ENCODE peak calls at places on chromosomes 7 and 10, in four cellular contexts. Z is neuronal stem cell, C is fibroblast of lung, B is HCT116. V is an unnamed sample.

GRCh38 chr10:5354068-5354467 is 10.7 kb upstream of the UCN3 start:
- DNase-seq in C (no peak), Z (no peak), B (no peak), V (no peak)

GRCh38 chr10:9301148-9301547 is 1246.7 kb downstream of the GATA3 start:
- DNase-seq in Z (no peak), B (no peak), C (no peak), V (peak)

GRCh38 chr10:98030093-98030821 is at the start of gene CRTAC1:
- DNase-seq in C (peak), Z (peak), B (no peak), V (peak)

GRCh38 chr7:66142334-66142733 is 27.7 kb downstream of the CRCP start:
- DNase-seq in Z (no peak), B (no peak), C (no peak), V (no peak)

GRCh38 chr10:3482200-3482993 is 302.6 kb downstream of the KLF6 start:
- DNase-seq in B (peak), Z (peak), C (peak), V (peak)

GRCh38 chr7:107643407-107643806 is 17.2 kb upstream of the SLC26A4 start:
- DNase-seq in Z (no peak), B (peak), C (peak), V (no peak)

GRCh38 chr10:24857001-24857695 is 95.3 kb downstream of the PRTFDC1 start:
- DNase-seq in C (no peak), B (no peak), Z (no peak), V (no peak)

GRCh38 chr10:59388577-59388976 is 26.2 kb upstream of the FAM13C start:
- DNase-seq in B (no peak), Z (no peak), C (no peak), V (no peak)

DNA sequence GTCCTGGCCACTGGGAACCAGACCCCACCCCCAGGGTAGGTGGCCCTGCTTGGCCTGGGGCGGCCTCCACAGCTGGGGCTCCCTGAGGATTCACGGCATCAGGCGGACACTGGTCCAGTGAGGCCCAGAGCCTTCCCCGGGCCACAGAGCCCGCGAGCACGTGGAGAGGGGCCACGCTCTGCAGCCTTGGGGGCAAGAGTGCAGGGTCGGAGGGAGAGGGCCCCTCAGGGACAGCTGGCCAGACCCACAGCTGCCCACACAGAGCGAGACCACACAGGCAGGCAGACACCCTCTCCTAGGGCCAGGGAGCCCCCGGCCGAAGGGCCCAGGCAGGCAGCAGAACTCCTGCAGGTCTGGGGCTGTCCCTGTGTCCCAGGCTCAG is 10.7 kb downstream of the VENTX start:
- DNase-seq in C (no peak), B (no peak), Z (no peak), V (no peak)
- H3K4me2 ChIP-seq in C (no peak), B (no peak), Z (no peak), V (no peak)

GRCh38 chr10:121362026-121362425 is 236.2 kb downstream of the FGFR2 start:
- DNase-seq in B (no peak), Z (no peak), C (no peak), V (no peak)

GRCh38 chr10:121355161-121355560 is 243.1 kb downstream of the FGFR2 start:
- DNase-seq in Z (no peak), C (no peak), B (no peak), V (no peak)

GRCh38 chr10:121352456-121352855 is 245.8 kb downstream of the FGFR2 start:
- DNase-seq in C (peak), B (no peak), Z (no peak), V (no peak)

GRCh38 chr10:121356187-121356586 is 242.1 kb downstream of the FGFR2 start:
- DNase-seq in C (no peak), Z (no peak), B (no peak), V (no peak)

DNA sequence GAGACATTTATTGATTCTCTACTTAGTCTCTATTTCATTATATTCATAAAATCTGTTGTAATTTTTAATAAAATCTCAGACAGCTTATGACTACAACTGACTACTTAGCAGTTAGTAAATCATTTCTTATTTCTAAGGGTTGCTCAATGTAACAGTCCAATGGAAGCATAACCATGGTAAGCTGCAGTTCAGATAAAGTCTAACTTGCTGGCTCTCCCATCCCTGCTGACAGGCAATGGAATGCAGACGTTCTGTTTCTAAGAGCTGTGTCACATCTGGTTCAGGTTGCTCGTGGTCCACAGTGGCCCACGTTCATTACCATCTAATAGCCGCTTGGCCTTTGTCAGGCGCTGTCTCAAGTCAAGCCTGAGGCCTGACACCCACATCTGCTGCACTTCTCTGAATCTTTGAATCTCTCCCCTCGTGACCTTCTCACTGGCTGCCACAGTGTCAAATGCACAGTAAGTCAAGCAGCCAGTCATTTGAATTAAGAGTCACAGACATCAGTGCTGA is 240.9 kb downstream of the FGFR2 start:
- DNase-seq in C (no peak), B (no peak), Z (no peak), V (no peak)
- H3K27ac ChIP-seq in C (no peak), B (no peak), Z (no peak), V (no peak)

GRCh38 chr7:18535811-18536413 is 40.4 kb downstream of the HDAC9 start:
- DNase-seq in B (no peak), Z (no peak), C (no peak), V (no peak)
- H3K4me2 ChIP-seq in B (no peak), Z (no peak), C (no peak), V (no peak)

GRCh38 chr7:150325901-150326300 is 2.6 kb upstream of the ACTR3C start:
- DNase-seq in C (no peak), B (no peak), Z (no peak), V (no peak)

GRCh38 chr7:150323682-150324365 is 479 bp upstream of the ACTR3C start:
- DNase-seq in B (no peak), Z (no peak), C (peak), V (no peak)

GRCh38 chr7:150325110-150325611 is 1.8 kb upstream of the ACTR3C start:
- DNase-seq in B (no peak), Z (no peak), C (peak), V (no peak)

GRCh38 chr7:150322833-150323681 is at the start of the genes ACTR3C and LRRC61:
- DNase-seq in B (no peak), Z (no peak), C (peak), V (no peak)

DNA sequence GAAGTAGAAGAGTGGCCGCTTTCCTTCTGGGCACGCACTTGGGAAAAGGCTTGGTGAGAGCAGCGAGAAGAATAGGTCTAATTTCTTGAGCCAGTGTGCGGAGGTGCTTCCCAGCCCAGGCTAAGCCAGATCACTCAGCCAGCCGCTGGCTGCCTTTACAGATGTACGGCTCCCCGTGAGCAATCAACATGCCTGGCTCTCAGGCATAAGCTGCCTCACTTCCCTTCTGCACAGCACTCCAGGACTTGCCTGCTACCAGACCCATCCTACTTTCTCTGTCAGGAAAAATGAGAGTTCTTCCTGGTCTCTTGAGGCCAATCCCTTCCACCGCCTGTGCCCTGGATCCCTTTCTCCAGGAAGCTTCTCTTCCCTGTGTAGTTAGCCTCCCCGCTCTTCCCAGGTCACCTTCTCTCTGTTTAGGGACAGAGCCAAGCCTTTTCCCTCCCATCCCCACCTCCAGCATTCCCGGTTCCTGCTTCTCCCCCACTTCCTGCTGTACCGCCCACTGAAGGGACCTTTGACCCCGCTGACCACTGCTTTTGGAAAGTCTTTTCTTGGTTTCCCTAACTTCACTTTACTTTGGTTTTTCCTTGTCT is 1.1 kb upstream of the ACTR3C start:
- DNase-seq in B (no peak), Z (no peak), C (peak), V (no peak)
- H3K27ac ChIP-seq in B (peak), Z (no peak), C (no peak), V (no peak)

GRCh38 chr7:2244404-2244803 is 2.4 kb downstream of the NUDT1 start:
- DNase-seq in B (no peak), Z (no peak), C (no peak), V (no peak)
- H3K4me2 ChIP-seq in B (no peak), Z (no peak), C (no peak), V (no peak)